ENCODE peak calls at places on chromosome X, in four cellular contexts. F is IMR-90, H is H1, O is GM12878. S is an unnamed sample.
A peak's percentile ranks its signal among the peaks of the same experiment; 100 is the strongest.

GRCh38 chrX:119826399-119826959 is 26.3 kb downstream of the UPF3B start:
- DNase-seq in F (peak; percentile 39), H (no peak), O (no peak), S (no peak)

GRCh38 chrX:63919081-63919480 is 134.1 kb upstream of the ARHGEF9 start:
- DNase-seq in F (no peak), H (no peak), O (no peak), S (no peak)

GRCh38 chrX:129360175-129360574 is 163.1 kb downstream of the SMARCA1 start:
- DNase-seq in F (peak; percentile 40), H (no peak), O (peak; percentile 21), S (peak; percentile 22)

GRCh38 chrX:23699636-23700194 is 32.4 kb downstream of the PRDX4 start:
- DNase-seq in F (peak; percentile 14), H (no peak), O (no peak), S (peak; percentile 64)

GRCh38 chrX:71609095-71609750 is 9.1 kb downstream of the CXCR3 start:
- DNase-seq in F (no peak), H (no peak), O (no peak), S (no peak)

GRCh38 chrX:136586386-136586785 is 54.4 kb downstream of the VGLL1 start:
- DNase-seq in F (no peak), H (no peak), O (no peak), S (no peak)

GRCh38 chrX:31298881-31299280 is 227.0 kb upstream of the FTHL17 start:
- DNase-seq in F (no peak), H (no peak), O (no peak), S (no peak)

GRCh38 chrX:13764765-13765164 is 30.2 kb downstream of the OFD1 start:
- DNase-seq in F (no peak), H (no peak), O (no peak), S (peak; percentile 10)

GRCh38 chrX:74890676-74891430 is 34.4 kb downstream of the NEXMIF start:
- DNase-seq in F (no peak), H (no peak), O (peak; percentile 80), S (no peak)

GRCh38 chrX:2708016-2708415 is 16.9 kb downstream of the CD99 start:
- DNase-seq in F (no peak), H (no peak), O (no peak), S (no peak)

GRCh38 chrX:129981752-129982299 is 609 bp upstream of the BCORL1 start:
- DNase-seq in F (no peak), H (no peak), O (no peak), S (peak; percentile 53)

GRCh38 chrX:40172169-40172979 is 74.6 kb upstream of the BCOR start:
- DNase-seq in F (peak; percentile 44), H (no peak), O (no peak), S (peak; percentile 90)

GRCh38 chrX:9133426-9133825 is 99.5 kb upstream of the FAM9B start:
- DNase-seq in F (peak; percentile 64), H (no peak), O (no peak), S (no peak)
- TF ChIP-seq CHD1 in F (no peak), H (no peak), O (no peak), S (no peak)

GRCh38 chrX:153379508-153379907 is 21.6 kb downstream of the PNMA6E start:
- DNase-seq in F (no peak), H (no peak), O (no peak), S (no peak)
- TF ChIP-seq CHD1 in F (no peak), H (no peak), O (no peak), S (no peak)

GRCh38 chrX:45623266-45623665 is 422.6 kb upstream of the DIPK2B start:
- DNase-seq in F (peak; percentile 91), H (no peak), O (no peak), S (no peak)
- TF ChIP-seq CHD1 in F (no peak), H (no peak), O (no peak), S (no peak)

DNA sequence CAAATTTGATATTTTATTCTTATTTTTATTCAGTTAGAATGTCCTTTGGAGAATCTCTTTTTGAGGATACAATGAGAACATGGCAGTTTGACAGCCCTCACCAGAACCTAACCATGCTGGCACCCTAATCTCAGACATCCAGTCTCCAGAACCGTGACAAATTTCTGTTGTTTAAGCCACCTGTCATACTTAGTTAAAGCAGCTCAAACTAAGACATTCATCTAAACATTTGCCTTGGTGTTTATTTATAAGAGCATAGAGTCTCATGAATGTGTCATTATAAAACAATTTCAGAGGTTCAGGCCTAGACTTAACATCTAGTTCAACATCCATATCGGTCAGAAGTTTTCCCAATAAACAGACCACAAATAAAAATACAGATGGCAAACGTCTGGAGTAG is 125.1 kb upstream of the FUNDC1 start:
- DNase-seq in F (peak; percentile 26), H (no peak), O (no peak), S (no peak)
- TF ChIP-seq CHD1 in F (no peak), H (no peak), O (no peak), S (no peak)

GRCh38 chrX:153999359-154000037 is 20.2 kb downstream of the IRAK1 start:
- DNase-seq in F (no peak), H (no peak), O (no peak), S (no peak)

GRCh38 chrX:153995504-153995903 is 22.9 kb downstream of the TMEM187 start:
- DNase-seq in F (no peak), H (no peak), O (no peak), S (no peak)

GRCh38 chrX:154004315-154004714 is 15.4 kb downstream of the IRAK1 start:
- DNase-seq in F (no peak), H (no peak), O (no peak), S (no peak)

GRCh38 chrX:154002215-154002719 is 17.4 kb downstream of the IRAK1 start:
- DNase-seq in F (peak; percentile 61), H (no peak), O (no peak), S (peak; percentile 54)

GRCh38 chrX:154000051-154000450 is 19.7 kb downstream of the IRAK1 start:
- DNase-seq in F (no peak), H (no peak), O (no peak), S (no peak)
- TF ChIP-seq CHD1 in F (no peak), H (no peak), O (no peak), S (no peak)

GRCh38 chrX:91108761-91109160 is 325.9 kb upstream of the PABPC5 start:
- DNase-seq in F (no peak), H (no peak), O (no peak), S (no peak)
- TF ChIP-seq CHD1 in F (no peak), H (no peak), O (no peak), S (no peak)

S was measured in K562.